ENCODE peak calls at places on chromosomes 3 and 15, in nine cellular contexts. U is aorta; Z is progenitor cell of endocrine pancreas; O is A549; L is lung; R is NCI-H2171 treated with DMSO at 0.1 percent for 48 hours; P is RKO; V is activated CD4-positive, alpha-beta T cell treated with anti-CD3 and anti-CD28 coated beads for 36 hours; W is endothelial cell. D is an unnamed sample.

GRCh38 chr3:78986702-78987101 is 781.1 kb downstream of the ROBO1 start:
- DNase-seq in V (no peak), O (no peak), Z (no peak), U (no peak), R (no peak), P (no peak), W (no peak), L (no peak), D (no peak)

GRCh38 chr15:65286069-65286703 is 497 bp downstream of the PARP16 start:
- DNase-seq in L (peak), V (peak), W (peak), P (peak), R (peak), O (no peak), Z (peak), U (no peak), D (peak)

GRCh38 chr3:158050461-158050860 is 55.8 kb downstream of the SHOX2 start:
- DNase-seq in L (no peak), W (no peak), R (no peak), U (no peak), V (no peak), P (no peak), O (no peak), Z (no peak), D (no peak)

GRCh38 chr15:82643992-82644391 is 3.2 kb downstream of the CPEB1 start:
- DNase-seq in Z (no peak), R (no peak), P (no peak), U (no peak), O (no peak), W (no peak), V (no peak), L (no peak), D (no peak)

GRCh38 chr3:149343951-149344350 is 10.5 kb upstream of the TM4SF18 start:
- DNase-seq in R (no peak), L (no peak), Z (no peak), W (no peak), P (peak), O (no peak), V (no peak), U (no peak), D (no peak)

GRCh38 chr3:57147071-57147470 is 18.1 kb downstream of the IL17RD start:
- DNase-seq in L (no peak), W (no peak), O (no peak), Z (no peak), U (no peak), P (no peak), V (no peak), R (no peak), D (no peak)

GRCh38 chr15:69424001-69424400 is 9.9 kb downstream of the KIF23 start:
- DNase-seq in W (no peak), R (no peak), U (no peak), Z (no peak), O (no peak), L (no peak), P (no peak), V (no peak), D (no peak)

GRCh38 chr3:12231481-12231880 is 57.4 kb upstream of the PPARG start:
- DNase-seq in Z (no peak), O (no peak), L (no peak), P (no peak), W (no peak), U (no peak), V (no peak), R (no peak), D (no peak)

GRCh38 chr15:38042707-38043445 is 108.4 kb downstream of the TMCO5A start:
- DNase-seq in L (no peak), V (no peak), R (no peak), U (no peak), P (no peak), O (no peak), W (peak), Z (no peak), D (no peak)

GRCh38 chr15:22265056-22265945 is 185.0 kb downstream of the OR4M2 start:
- DNase-seq in L (no peak), P (no peak), O (no peak), R (no peak), W (no peak), V (peak), U (no peak), Z (no peak), D (no peak)

GRCh38 chr3:194270627-194271458 is 80.3 kb downstream of the CPN2 start:
- DNase-seq in U (peak), R (no peak), W (no peak), P (no peak), Z (no peak), O (no peak), V (no peak), L (peak), D (no peak)

GRCh38 chr3:198079771-198080520 is 119.9 kb downstream of the LMLN start:
- DNase-seq in Z (no peak), P (peak), W (peak), V (peak), L (no peak), U (peak), O (no peak), R (peak), D (peak)

GRCh38 chr3:138862924-138863775 is 28.4 kb upstream of the PIK3CB start:
- DNase-seq in R (no peak), L (peak), U (no peak), V (peak), W (peak), Z (peak), P (peak), O (peak), D (no peak)

GRCh38 chr3:100268156-100268555 is 7.4 kb downstream of the TBC1D23 start:
- DNase-seq in W (no peak), P (no peak), L (no peak), V (no peak), U (no peak), Z (no peak), O (no peak), R (no peak), D (no peak)

GRCh38 chr3:100210777-100211145 is 50.0 kb upstream of the TBC1D23 start:
- DNase-seq in Z (no peak), P (no peak), L (no peak), W (no peak), O (no peak), V (no peak), U (no peak), R (no peak), D (peak)

GRCh38 chr3:16439163-16439847 is 74.2 kb downstream of the RFTN1 start:
- DNase-seq in O (no peak), U (no peak), V (no peak), P (no peak), W (no peak), Z (no peak), R (no peak), L (no peak), D (no peak)

GRCh38 chr3:11641316-11641682 is 2.4 kb downstream of the VGLL4 start:
- DNase-seq in Z (no peak), P (peak), L (no peak), W (no peak), U (no peak), O (peak), R (no peak), V (no peak), D (no peak)

GRCh38 chr3:55165278-55165677 is 237.4 kb upstream of the LRTM1 start:
- DNase-seq in L (no peak), O (no peak), Z (no peak), R (no peak), W (no peak), U (no peak), V (no peak), P (no peak), D (no peak)

GRCh38 chr3:149934524-149934923 is 36.2 kb downstream of the PFN2 start:
- DNase-seq in W (no peak), O (no peak), Z (no peak), V (no peak), P (no peak), U (peak), R (no peak), L (peak), D (no peak)

GRCh38 chr3:127796045-127796720 is 26.1 kb downstream of the MGLL start:
- DNase-seq in V (no peak), R (no peak), U (no peak), W (no peak), L (no peak), Z (no peak), P (no peak), O (no peak), D (no peak)

GRCh38 chr3:25176999-25177398 is 251.1 kb upstream of the RARB start:
- DNase-seq in Z (no peak), V (no peak), U (no peak), O (no peak), P (no peak), W (no peak), R (no peak), L (no peak), D (no peak)

GRCh38 chr3:18111702-18112311 is 313.3 kb downstream of the SATB1 start:
- DNase-seq in V (peak), Z (no peak), R (no peak), U (no peak), O (no peak), L (no peak), W (no peak), P (no peak), D (peak)

GRCh38 chr3:141152801-141153678 is 78.6 kb upstream of the PXYLP1 start:
- DNase-seq in W (no peak), O (no peak), L (no peak), V (no peak), R (peak), P (no peak), Z (no peak), U (no peak), D (no peak)

GRCh38 chr3:141828487-141829284 is 47.8 kb upstream of the ATP1B3 start:
- DNase-seq in R (peak), W (no peak), Z (no peak), P (no peak), V (no peak), L (peak), O (no peak), U (no peak), D (peak)

GRCh38 chr3:133570937-133571320 is 2.6 kb upstream of the CDV3 start:
- DNase-seq in O (no peak), V (no peak), W (no peak), R (no peak), Z (no peak), P (no peak), U (no peak), L (no peak), D (no peak)

GRCh38 chr3:141115752-141116541 is 64.8 kb downstream of the SPSB4 start:
- DNase-seq in V (no peak), U (no peak), R (no peak), Z (no peak), W (no peak), L (no peak), P (no peak), O (no peak), D (no peak)

GRCh38 chr3:179760944-179761343 is 108.1 kb downstream of the USP13 start:
- DNase-seq in L (no peak), V (no peak), O (peak), R (no peak), W (no peak), P (peak), Z (no peak), U (no peak), D (no peak)

GRCh38 chr3:77563012-77563411 is 523.1 kb downstream of the ROBO2 start:
- DNase-seq in Z (no peak), V (no peak), U (no peak), L (no peak), O (no peak), R (no peak), W (no peak), P (no peak), D (no peak)

GRCh38 chr3:51045006-51045405 is 340.1 kb upstream of the MANF start:
- DNase-seq in W (no peak), R (no peak), P (no peak), L (no peak), O (no peak), U (no peak), V (peak), Z (no peak), D (no peak)

GRCh38 chr3:65992106-65992505 is 46.6 kb downstream of the MAGI1 start:
- DNase-seq in Z (no peak), V (no peak), R (no peak), O (no peak), U (no peak), L (no peak), P (no peak), W (no peak), D (no peak)

GRCh38 chr15:50024183-50024795 is 94.7 kb downstream of the ATP8B4 start:
- DNase-seq in R (no peak), Z (no peak), P (no peak), V (no peak), W (no peak), O (no peak), U (no peak), L (no peak), D (no peak)

GRCh38 chr3:178302966-178303930 is 233.0 kb upstream of the KCNMB2 start:
- DNase-seq in Z (no peak), R (peak), U (no peak), L (no peak), O (no peak), W (no peak), P (no peak), V (no peak), D (no peak)

GRCh38 chr3:197521277-197522182 is 34.2 kb downstream of the BDH1 start:
- DNase-seq in L (no peak), O (no peak), P (no peak), V (no peak), R (no peak), U (no peak), W (no peak), Z (no peak), D (no peak)

GRCh38 chr15:92645051-92645631 is 10.4 kb downstream of the FAM174B start:
- DNase-seq in R (peak), V (no peak), Z (no peak), O (no peak), W (no peak), P (no peak), U (no peak), L (no peak), D (no peak)

GRCh38 chr3:69294014-69294771 is 91.7 kb downstream of the FRMD4B start:
- DNase-seq in O (no peak), Z (no peak), W (no peak), P (no peak), L (no peak), U (no peak), R (peak), V (no peak), D (no peak)

GRCh38 chr3:53712817-53713388 is 133.3 kb downstream of the CHDH start:
- DNase-seq in V (peak), Z (no peak), U (no peak), P (no peak), O (no peak), W (no peak), L (no peak), R (no peak), D (no peak)

D was measured in COR-L47.